ENCODE peak calls at places on chromosome 9, in eight cellular contexts. B is ascending aorta, P is astrocyte of the spinal cord, N is endothelial cell, O is astrocyte of the cerebellum, L is GM10248, U is GM13977, R is RWPE1. Y is an unnamed sample.

GRCh38 chr9:69131682-69132081 is 42.4 kb upstream of the TJP2 start:
- DNase-seq in B (no peak), P (peak), N (no peak), O (peak), L (no peak), U (no peak), R (peak), Y (peak)

GRCh38 chr9:17137576-17137975 is 2.7 kb downstream of the CNTLN start:
- DNase-seq in B (no peak), P (peak), N (no peak), O (no peak), L (no peak), U (no peak), R (no peak), Y (no peak)

GRCh38 chr9:117796681-117797080 is 92.5 kb downstream of the TLR4 start:
- DNase-seq in B (no peak), P (peak), N (no peak), O (peak), L (no peak), U (no peak), R (no peak), Y (no peak)

GRCh38 chr9:10268500-10269485 is 344.0 kb downstream of the PTPRD start:
- DNase-seq in B (no peak), P (peak), N (peak), O (peak), L (peak), U (peak), R (peak), Y (no peak)

GRCh38 chr9:33797837-33798236 is 2.5 kb downstream of the PRSS3 start:
- DNase-seq in B (no peak), P (no peak), N (no peak), O (no peak), L (no peak), U (no peak), R (no peak), Y (no peak)

GRCh38 chr9:91676042-91676441 is 252.4 kb upstream of the NFIL3 start:
- DNase-seq in B (no peak), P (no peak), N (no peak), O (no peak), L (no peak), U (no peak), R (peak), Y (no peak)

GRCh38 chr9:34072410-34072809 is 23.7 kb upstream of the UBAP2 start:
- DNase-seq in B (no peak), P (no peak), N (no peak), O (no peak), L (no peak), U (no peak), R (peak), Y (no peak)

GRCh38 chr9:21551401-21551800 is 69.3 kb upstream of the IFNE start:
- DNase-seq in B (no peak), P (no peak), N (no peak), O (no peak), L (no peak), U (no peak), R (no peak), Y (no peak)

GRCh38 chr9:98995971-98996504 is 52.3 kb downstream of the COL15A1 start:
- DNase-seq in B (no peak), P (no peak), N (no peak), O (no peak), L (no peak), U (no peak), R (no peak), Y (peak)

GRCh38 chr9:7273575-7273974 is 515.8 kb downstream of the KDM4C start:
- DNase-seq in B (no peak), P (no peak), N (peak), O (no peak), L (no peak), U (no peak), R (no peak), Y (no peak)

GRCh38 chr9:3478549-3478953 is 47.2 kb downstream of the RFX3 start:
- DNase-seq in B (no peak), P (no peak), N (no peak), O (no peak), L (no peak), U (no peak), R (peak), Y (no peak)

GRCh38 chr9:108483676-108484075 is 372.1 kb downstream of the ACTL7B start:
- DNase-seq in B (no peak), P (no peak), N (no peak), O (no peak), L (no peak), U (no peak), R (no peak), Y (no peak)

GRCh38 chr9:32877103-32877502 is 93.8 kb downstream of the TMEM215 start:
- DNase-seq in B (no peak), P (no peak), N (no peak), O (no peak), L (no peak), U (no peak), R (peak), Y (no peak)

GRCh38 chr9:125990793-125991220 is 243.6 kb downstream of the PBX3 start:
- DNase-seq in B (no peak), P (no peak), N (no peak), O (no peak), L (no peak), U (no peak), R (no peak), Y (peak)

GRCh38 chr9:130186051-130186450 is 13.8 kb downstream of the NCS1 start:
- DNase-seq in B (no peak), P (no peak), N (no peak), O (no peak), L (no peak), U (no peak), R (no peak), Y (no peak)

GRCh38 chr9:108182950-108183381 is 672.8 kb downstream of the ACTL7B start:
- DNase-seq in B (no peak), P (peak), N (no peak), O (peak), L (peak), U (peak), R (no peak), Y (no peak)

GRCh38 chr9:116377179-116377790 is 223.7 kb downstream of the PAPPA start:
- DNase-seq in B (no peak), P (peak), N (no peak), O (peak), L (no peak), U (no peak), R (peak), Y (no peak)

GRCh38 chr9:22548625-22549024 is 102.0 kb downstream of the DMRTA1 start:
- DNase-seq in B (no peak), P (no peak), N (no peak), O (no peak), L (no peak), U (no peak), R (no peak), Y (no peak)

GRCh38 chr9:130266236-130267098 is 907 bp downstream of the HMCN2 start:
- DNase-seq in B (no peak), P (no peak), N (no peak), O (no peak), L (peak), U (no peak), R (no peak), Y (no peak)

GRCh38 chr9:20447291-20447690 is 175.0 kb downstream of the MLLT3 start:
- DNase-seq in B (no peak), P (no peak), N (no peak), O (no peak), L (no peak), U (no peak), R (no peak), Y (no peak)

GRCh38 chr9:119873877-119874276 is 504.6 kb upstream of the BRINP1 start:
- DNase-seq in B (no peak), P (no peak), N (no peak), O (no peak), L (no peak), U (no peak), R (no peak), Y (no peak)

GRCh38 chr9:88732128-88732527 is 197.2 kb downstream of the NXNL2 start:
- DNase-seq in B (no peak), P (peak), N (no peak), O (no peak), L (no peak), U (no peak), R (no peak), Y (no peak)

GRCh38 chr9:14198544-14199510 is 115.1 kb downstream of the NFIB start:
- DNase-seq in B (no peak), P (peak), N (no peak), O (peak), L (no peak), U (no peak), R (no peak), Y (no peak)

GRCh38 chr9:130785940-130786500 is 49.0 kb upstream of the ABL1 start:
- DNase-seq in B (no peak), P (no peak), N (no peak), O (no peak), L (no peak), U (no peak), R (no peak), Y (no peak)

GRCh38 chr9:112360047-112360804 is 19.7 kb upstream of the HSDL2 start:
- DNase-seq in B (no peak), P (peak), N (no peak), O (peak), L (no peak), U (no peak), R (no peak), Y (no peak)

GRCh38 chr9:73149371-73150067 is 2.1 kb upstream of the ANXA1 start:
- DNase-seq in B (no peak), P (peak), N (no peak), O (peak), L (peak), U (peak), R (peak), Y (no peak)

GRCh38 chr9:79654591-79654990 is 82.8 kb downstream of the TLE4 start:
- DNase-seq in B (no peak), P (no peak), N (no peak), O (no peak), L (no peak), U (no peak), R (no peak), Y (no peak)

GRCh38 chr9:81032831-81033230 is 656.5 kb downstream of the TLE1 start:
- DNase-seq in B (no peak), P (peak), N (no peak), O (no peak), L (no peak), U (no peak), R (no peak), Y (no peak)

GRCh38 chr9:72583370-72583769 is 62.0 kb downstream of the TMC1 start:
- DNase-seq in B (no peak), P (no peak), N (no peak), O (peak), L (no peak), U (no peak), R (no peak), Y (no peak)

GRCh38 chr9:31336841-31337240 is 1047.6 kb upstream of the ACO1 start:
- DNase-seq in B (no peak), P (no peak), N (no peak), O (no peak), L (no peak), U (no peak), R (no peak), Y (no peak)

GRCh38 chr9:92669890-92670708 is at the start of gene IPPK:
- DNase-seq in B (peak), P (peak), N (peak), O (peak), L (peak), U (peak), R (peak), Y (peak)

GRCh38 chr9:92483896-92484545 is 1.7 kb upstream of the ASPN start:
- DNase-seq in B (no peak), P (peak), N (no peak), O (no peak), L (no peak), U (no peak), R (no peak), Y (no peak)

GRCh38 chr9:125760537-125760936 is 13.4 kb downstream of the PBX3 start:
- DNase-seq in B (no peak), P (no peak), N (no peak), O (no peak), L (no peak), U (no peak), R (no peak), Y (no peak)

GRCh38 chr9:108207611-108208051 is 648.2 kb downstream of the ACTL7B start:
- DNase-seq in B (no peak), P (peak), N (no peak), O (no peak), L (no peak), U (no peak), R (no peak), Y (no peak)

GRCh38 chr9:106441283-106441682 is 421.7 kb upstream of the ZNF462 start:
- DNase-seq in B (no peak), P (no peak), N (peak), O (no peak), L (no peak), U (no peak), R (no peak), Y (no peak)

DNA sequence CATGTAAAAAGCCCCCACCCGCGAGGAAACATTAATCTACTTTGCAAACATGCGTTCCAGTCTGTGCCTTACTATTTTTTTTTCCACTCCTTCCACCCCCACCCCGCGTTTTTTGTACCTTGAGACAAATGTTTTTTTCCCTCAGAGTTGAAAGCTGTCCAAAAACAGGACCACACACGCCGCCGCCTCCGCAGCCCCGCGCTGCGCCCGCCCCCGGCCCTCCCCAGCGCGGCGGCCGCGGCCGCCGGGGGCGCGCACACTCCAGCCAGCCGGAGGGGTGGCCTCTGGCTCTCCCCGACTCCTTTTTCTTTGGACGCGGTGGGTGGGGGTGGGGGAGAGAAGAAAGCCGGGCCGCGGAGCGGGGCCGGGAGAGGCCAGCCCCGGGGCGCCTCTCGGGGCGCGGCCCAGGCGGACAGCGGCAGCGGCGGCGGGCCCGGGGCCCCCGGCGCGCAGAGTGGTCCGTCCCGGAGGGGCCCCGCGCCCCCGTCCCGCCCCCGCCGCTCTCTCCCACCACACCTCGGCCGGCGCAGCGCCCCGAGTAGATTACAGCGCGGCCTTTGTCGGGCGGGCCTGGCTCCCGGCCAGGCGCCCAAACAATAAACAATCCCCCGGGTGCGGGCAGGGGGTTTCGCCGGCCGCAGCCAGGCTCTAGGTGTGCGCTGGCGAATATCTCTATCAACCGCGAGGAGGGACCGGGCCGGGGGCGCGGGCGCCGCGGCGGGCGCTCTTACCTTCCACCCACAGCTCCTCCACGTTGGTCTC is 10.9 kb downstream of the PTCH1 start:
- DNase-seq in B (no peak), P (peak), N (peak), O (peak), L (peak), U (peak), R (peak), Y (no peak)
- TF ChIP-seq CTCF in B (peak), P (no peak), N (no peak), O (no peak), L (no peak), U (peak), R (no peak), Y (no peak)

DNA sequence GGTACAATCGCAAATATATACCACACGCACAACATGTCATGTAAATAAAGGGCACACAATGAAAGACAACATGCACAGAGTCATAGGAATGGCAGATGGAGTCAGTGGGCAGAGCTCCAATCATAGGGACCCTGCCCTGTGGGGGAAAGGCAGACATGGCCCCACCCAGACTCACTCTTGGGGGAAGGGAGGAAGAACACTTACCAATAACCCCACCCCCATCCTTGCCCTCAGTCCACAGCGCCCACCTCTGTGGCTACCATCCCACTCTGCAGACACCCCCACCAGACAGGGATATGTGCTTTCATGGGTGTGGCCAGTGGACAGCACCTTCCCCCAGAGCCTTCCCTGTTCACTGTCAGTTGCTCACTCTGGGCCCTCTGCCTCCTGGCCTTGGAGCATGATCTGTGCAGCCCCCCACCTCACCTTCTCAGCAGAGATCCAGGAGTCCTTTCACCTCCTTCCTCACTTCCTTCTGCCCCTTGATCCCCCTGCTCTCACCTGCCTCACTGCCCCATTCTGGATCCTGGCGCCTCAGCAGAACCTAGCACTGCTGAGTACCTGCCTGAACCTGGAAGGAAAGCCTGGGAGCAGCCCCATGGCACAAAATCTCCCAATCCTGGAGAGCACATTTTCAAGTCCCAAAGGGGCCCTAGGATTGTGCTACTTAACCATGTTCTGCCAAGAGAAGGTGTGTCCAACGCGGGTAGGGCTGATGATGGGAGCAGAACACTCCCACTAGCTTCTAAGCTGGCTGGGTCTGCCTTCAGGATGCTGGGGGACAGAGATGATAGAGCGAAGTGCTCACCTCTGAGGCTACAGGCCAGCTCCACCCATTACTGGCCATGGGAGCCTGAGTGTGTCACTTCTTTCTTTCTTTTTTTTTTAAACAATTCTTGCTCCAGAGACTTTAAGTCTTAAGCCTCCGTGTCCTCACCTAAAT is 1.5 kb upstream of the PHF19 start:
- DNase-seq in B (no peak), P (no peak), N (no peak), O (no peak), L (no peak), U (no peak), R (no peak), Y (no peak)
- TF ChIP-seq CTCF in B (no peak), P (no peak), N (no peak), O (no peak), L (no peak), U (no peak), R (no peak), Y (no peak)

GRCh38 chr9:77793909-77794308 is 145.8 kb upstream of the GNA14 start:
- DNase-seq in B (no peak), P (peak), N (no peak), O (no peak), L (no peak), U (no peak), R (no peak), Y (no peak)
- TF ChIP-seq CTCF in B (no peak), P (no peak), N (peak), O (no peak), L (no peak), U (no peak), R (no peak), Y (peak)

GRCh38 chr9:135819905-135820304 is 87.4 kb downstream of the CAMSAP1 start:
- DNase-seq in B (no peak), P (no peak), N (no peak), O (no peak), L (no peak), U (no peak), R (no peak), Y (no peak)
- TF ChIP-seq CTCF in B (no peak), P (no peak), N (no peak), O (no peak), L (no peak), U (peak), R (no peak), Y (no peak)

GRCh38 chr9:136138566-136138965 is 19.9 kb upstream of the TMEM250 start:
- DNase-seq in B (no peak), P (no peak), N (peak), O (no peak), L (no peak), U (no peak), R (no peak), Y (no peak)
- TF ChIP-seq CTCF in B (no peak), P (peak), N (peak), O (peak), L (peak), U (peak), R (peak), Y (peak)

DNA sequence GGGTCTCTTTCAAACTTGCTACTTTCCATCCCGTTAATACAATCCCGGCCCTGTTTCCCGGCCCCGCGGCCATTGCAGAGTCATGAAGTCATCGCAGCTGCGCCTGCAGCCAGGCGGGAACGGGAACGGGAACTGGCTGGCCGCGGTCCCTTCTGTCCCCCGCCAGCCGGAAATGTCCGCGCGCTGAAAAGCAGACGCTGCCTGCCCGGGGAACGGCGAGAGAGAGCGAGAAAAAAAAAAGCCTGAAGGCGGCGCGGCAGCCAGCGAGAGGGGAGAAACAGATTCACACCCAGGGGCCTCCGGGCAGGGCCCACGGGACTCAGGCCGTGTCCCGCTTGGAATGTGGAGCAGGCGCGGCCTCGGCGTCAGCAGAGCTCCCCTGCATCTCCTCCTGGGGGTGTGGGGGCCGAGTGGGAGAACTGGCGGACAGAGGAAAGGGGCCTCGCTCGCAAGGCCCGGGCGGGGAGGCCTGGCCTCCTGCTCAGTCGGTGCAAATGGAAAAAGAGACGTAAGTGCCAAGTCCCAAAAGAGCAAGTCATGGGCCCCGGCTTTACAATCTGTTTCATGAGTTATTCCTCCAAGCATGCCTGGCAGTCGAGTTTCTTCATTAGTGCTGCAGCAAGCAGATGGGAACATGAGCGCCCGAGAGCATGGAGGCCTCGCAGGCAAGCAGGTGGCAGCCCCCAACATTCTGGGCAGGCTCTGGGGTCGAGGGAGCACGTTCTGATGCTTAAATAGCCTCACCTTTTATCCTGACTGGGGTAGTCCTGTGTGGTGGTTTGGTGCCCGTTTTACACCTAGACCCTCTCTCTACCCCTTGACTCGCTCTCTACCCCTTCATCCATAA is 201.3 kb upstream of the GAS1 start:
- DNase-seq in B (peak), P (peak), N (peak), O (peak), L (no peak), U (no peak), R (peak), Y (peak)
- TF ChIP-seq CTCF in B (no peak), P (peak), N (no peak), O (peak), L (no peak), U (no peak), R (no peak), Y (peak)

GRCh38 chr9:133713960-133714495 is 24.1 kb downstream of the SARDH start:
- DNase-seq in B (no peak), P (no peak), N (peak), O (no peak), L (no peak), U (no peak), R (no peak), Y (no peak)

GRCh38 chr9:133714606-133715294 is 23.4 kb downstream of the SARDH start:
- DNase-seq in B (no peak), P (peak), N (peak), O (peak), L (no peak), U (no peak), R (no peak), Y (no peak)

GRCh38 chr9:133711428-133712220 is 26.5 kb downstream of the SARDH start:
- DNase-seq in B (no peak), P (peak), N (peak), O (no peak), L (no peak), U (no peak), R (peak), Y (no peak)

GRCh38 chr9:133712221-133713100 is 25.7 kb downstream of the SARDH start:
- DNase-seq in B (no peak), P (no peak), N (no peak), O (no peak), L (no peak), U (no peak), R (no peak), Y (no peak)

GRCh38 chr9:133713211-133713959 is 24.8 kb downstream of the SARDH start:
- DNase-seq in B (no peak), P (no peak), N (peak), O (no peak), L (no peak), U (no peak), R (no peak), Y (no peak)
- TF ChIP-seq CTCF in B (no peak), P (no peak), N (no peak), O (no peak), L (no peak), U (no peak), R (no peak), Y (no peak)

GRCh38 chr9:122387526-122387925 is 16.7 kb downstream of the PTGS1 start:
- DNase-seq in B (no peak), P (no peak), N (no peak), O (no peak), L (no peak), U (no peak), R (no peak), Y (peak)
- TF ChIP-seq CTCF in B (no peak), P (no peak), N (no peak), O (no peak), L (no peak), U (no peak), R (no peak), Y (no peak)